ENCODE peak calls at places on chromosomes 1 and 21, in five cellular contexts. K, V, B, L and S are unnamed samples.

GRCh38 chr1:154534263-154534844 is 24.1 kb downstream of the UBE2Q1 start:
- DNase-seq in K (peak), V (peak), B (peak), L (no peak), S (peak)

GRCh38 chr1:222931018-222931417 is 116.2 kb downstream of the DISP1 start:
- DNase-seq in K (peak), V (no peak), B (no peak), L (no peak), S (no peak)

GRCh38 chr1:168654198-168654910 is 74.7 kb downstream of the DPT start:
- DNase-seq in K (peak), V (peak), B (no peak), L (no peak), S (no peak)

GRCh38 chr21:29168874-29169273 is 38.4 kb downstream of the MAP3K7CL start:
- DNase-seq in K (no peak), V (no peak), B (no peak), L (no peak), S (no peak)

GRCh38 chr1:50490640-50491039 is 67.4 kb upstream of the DMRTA2 start:
- DNase-seq in K (no peak), V (no peak), B (no peak), L (no peak), S (no peak)

GRCh38 chr21:41653944-41654625 is 112.8 kb downstream of the RIPK4 start:
- DNase-seq in K (peak), V (peak), B (no peak), L (no peak), S (no peak)

GRCh38 chr1:23696335-23696989 is 4.9 kb downstream of the RPL11 start:
- DNase-seq in K (no peak), V (no peak), B (no peak), L (no peak), S (peak)

GRCh38 chr1:208179303-208179702 is 64.9 kb downstream of the PLXNA2 start:
- DNase-seq in K (peak), V (no peak), B (peak), L (no peak), S (no peak)

GRCh38 chr1:76238094-76238551 is 163.6 kb downstream of the ST6GALNAC3 start:
- DNase-seq in K (peak), V (no peak), B (no peak), L (no peak), S (peak)

GRCh38 chr1:67723620-67724019 is 38.6 kb downstream of the GADD45A start:
- DNase-seq in K (peak), V (peak), B (no peak), L (no peak), S (no peak)

GRCh38 chr1:23720256-23720995 is 22.8 kb upstream of the ELOA start:
- DNase-seq in K (peak), V (no peak), B (no peak), L (no peak), S (no peak)

GRCh38 chr1:246784621-246785535 is 60.7 kb downstream of the SCCPDH start:
- DNase-seq in K (peak), V (no peak), B (no peak), L (peak), S (no peak)

GRCh38 chr1:193181526-193181925 is 4.9 kb downstream of the B3GALT2 start:
- DNase-seq in K (no peak), V (no peak), B (no peak), L (no peak), S (no peak)

GRCh38 chr21:14956826-14957225 is 108.0 kb downstream of the NRIP1 start:
- DNase-seq in K (no peak), V (no peak), B (no peak), L (no peak), S (no peak)

GRCh38 chr1:201648911-201649775 is 110.2 kb downstream of the NAV1 start:
- DNase-seq in K (no peak), V (peak), B (peak), L (no peak), S (no peak)

GRCh38 chr1:11180342-11180744 is 8.8 kb upstream of the ANGPTL7 start:
- DNase-seq in K (peak), V (peak), B (no peak), L (peak), S (peak)

GRCh38 chr21:44441581-44442265 is 13.6 kb upstream of the LRRC3 start:
- DNase-seq in K (no peak), V (no peak), B (no peak), L (no peak), S (no peak)

GRCh38 chr1:1937061-1937460 is 18.0 kb upstream of the TMEM52 start:
- DNase-seq in K (no peak), V (no peak), B (no peak), L (no peak), S (no peak)

GRCh38 chr1:3553166-3553939 is 58.0 kb downstream of the MEGF6 start:
- DNase-seq in K (peak), V (peak), B (no peak), L (peak), S (no peak)

GRCh38 chr1:81730881-81731280 is 69.9 kb upstream of the ADGRL2 start:
- DNase-seq in K (no peak), V (no peak), B (no peak), L (no peak), S (no peak)

GRCh38 chr1:10514490-10515235 is 39.9 kb downstream of the PEX14 start:
- DNase-seq in K (peak), V (peak), B (peak), L (no peak), S (peak)

GRCh38 chr1:104991702-104992101 is 1242.0 kb downstream of the AMY1C start:
- DNase-seq in K (no peak), V (no peak), B (peak), L (no peak), S (peak)

GRCh38 chr1:24932284-24932683 is 2.2 kb upstream of the RUNX3 start:
- DNase-seq in K (no peak), V (no peak), B (peak), L (peak), S (no peak)

GRCh38 chr1:180101411-180101810 is 53.3 kb upstream of the QSOX1 start:
- DNase-seq in K (no peak), V (no peak), B (no peak), L (no peak), S (no peak)

GRCh38 chr1:93499533-93499932 is 51.6 kb downstream of the FNBP1L start:
- DNase-seq in K (no peak), V (no peak), B (no peak), L (no peak), S (no peak)

GRCh38 chr1:206495493-206496046 is 11.8 kb upstream of the RASSF5 start:
- DNase-seq in K (no peak), V (peak), B (no peak), L (no peak), S (no peak)

GRCh38 chr1:164712131-164713031 is 153.4 kb downstream of the PBX1 start:
- DNase-seq in K (peak), V (no peak), B (peak), L (no peak), S (no peak)

GRCh38 chr1:204970897-204971296 is 72.1 kb upstream of the CNTN2 start:
- DNase-seq in K (no peak), V (no peak), B (no peak), L (no peak), S (no peak)

GRCh38 chr1:12339861-12340557 is 110.2 kb downstream of the VPS13D start:
- DNase-seq in K (no peak), V (no peak), B (peak), L (no peak), S (no peak)

GRCh38 chr1:246166841-246167240 is 340.2 kb downstream of the SMYD3 start:
- DNase-seq in K (no peak), V (no peak), B (peak), L (no peak), S (no peak)

GRCh38 chr21:29258626-29259335 is 39.9 kb upstream of the BACH1 start:
- DNase-seq in K (peak), V (peak), B (no peak), L (peak), S (no peak)

GRCh38 chr1:61080408-61081134 is 1.8 kb upstream of the NFIA start:
- DNase-seq in K (no peak), V (no peak), B (peak), L (no peak), S (no peak)

GRCh38 chr1:230242317-230242716 is 175.3 kb downstream of the GALNT2 start:
- DNase-seq in K (no peak), V (no peak), B (no peak), L (no peak), S (no peak)

GRCh38 chr1:68057564-68057963 is 7.1 kb upstream of the DIRAS3 start:
- DNase-seq in K (no peak), V (no peak), B (no peak), L (no peak), S (peak)